ENCODE peak calls at places on chromosome 18, in eight cellular contexts. P, A, V, E, H, I, G and F are unnamed samples.

GRCh38 chr18:12811191-12811950 is 72.7 kb downstream of the PTPN2 start:
- DNase-seq in P (no peak), A (no peak), V (no peak), E (peak), H (no peak), I (no peak), G (peak), F (no peak)

GRCh38 chr18:24176727-24177416 is 38.0 kb downstream of the CABYR start:
- DNase-seq in P (peak), A (peak), V (peak), E (peak), H (peak), I (peak), G (peak), F (peak)

GRCh38 chr18:76687271-76688006 is 134.9 kb upstream of the ZNF236 start:
- DNase-seq in P (no peak), A (no peak), V (no peak), E (no peak), H (peak), I (no peak), G (peak), F (no peak)

GRCh38 chr18:77749189-77749588 is 499.5 kb downstream of the GALR1 start:
- DNase-seq in P (no peak), A (no peak), V (peak), E (no peak), H (peak), I (peak), G (no peak), F (no peak)

GRCh38 chr18:79317718-79318117 is 78.0 kb upstream of the NFATC1 start:
- DNase-seq in P (no peak), A (no peak), V (no peak), E (no peak), H (no peak), I (peak), G (no peak), F (no peak)

GRCh38 chr18:23662309-23663263 is at the start of gene ANKRD29:
- DNase-seq in P (peak), A (peak), V (peak), E (peak), H (no peak), I (peak), G (peak), F (peak)

GRCh38 chr18:35516789-35517188 is 19.0 kb upstream of the INO80C start:
- DNase-seq in P (no peak), A (no peak), V (no peak), E (no peak), H (no peak), I (no peak), G (no peak), F (peak)

GRCh38 chr18:36162981-36163380 is 24.3 kb upstream of the MOCOS start:
- DNase-seq in P (no peak), A (no peak), V (no peak), E (no peak), H (no peak), I (no peak), G (no peak), F (no peak)

GRCh38 chr18:13418013-13418710 is 199.6 kb downstream of the LDLRAD4 start:
- DNase-seq in P (no peak), A (no peak), V (no peak), E (no peak), H (no peak), I (no peak), G (no peak), F (no peak)

GRCh38 chr18:45793295-45793965 is 32.0 kb upstream of the SIGLEC15 start:
- DNase-seq in P (no peak), A (no peak), V (no peak), E (peak), H (no peak), I (no peak), G (peak), F (peak)

GRCh38 chr18:44601447-44601846 is 79.2 kb upstream of the SETBP1 start:
- DNase-seq in P (no peak), A (no peak), V (no peak), E (peak), H (no peak), I (no peak), G (peak), F (peak)

GRCh38 chr18:51490417-51490816 is 292.9 kb upstream of the MEX3C start:
- DNase-seq in P (no peak), A (no peak), V (no peak), E (no peak), H (no peak), I (no peak), G (no peak), F (no peak)

GRCh38 chr18:68604256-68604655 is 110.7 kb downstream of the TMX3 start:
- DNase-seq in P (no peak), A (no peak), V (no peak), E (no peak), H (no peak), I (no peak), G (no peak), F (no peak)

GRCh38 chr18:7974200-7974874 is 407.2 kb downstream of the PTPRM start:
- DNase-seq in P (no peak), A (no peak), V (no peak), E (no peak), H (no peak), I (no peak), G (no peak), F (no peak)

GRCh38 chr18:50558157-50558556 is 1.7 kb upstream of the MAPK4 start:
- DNase-seq in P (no peak), A (no peak), V (no peak), E (no peak), H (no peak), I (no peak), G (no peak), F (no peak)

GRCh38 chr18:3368193-3368592 is 81.8 kb upstream of the TGIF1 start:
- DNase-seq in P (no peak), A (no peak), V (no peak), E (peak), H (no peak), I (no peak), G (peak), F (peak)

GRCh38 chr18:77102246-77103040 is 30.1 kb downstream of the MBP start:
- DNase-seq in P (no peak), A (no peak), V (no peak), E (peak), H (no peak), I (no peak), G (peak), F (peak)

GRCh38 chr18:10419420-10420103 is 34.9 kb upstream of the APCDD1 start:
- DNase-seq in P (no peak), A (no peak), V (no peak), E (peak), H (no peak), I (no peak), G (no peak), F (peak)

GRCh38 chr18:26421931-26422330 is 126.4 kb downstream of the KCTD1 start:
- DNase-seq in P (no peak), A (no peak), V (no peak), E (no peak), H (no peak), I (no peak), G (no peak), F (no peak)

GRCh38 chr18:73511751-73512525 is 635.7 kb downstream of the FBXO15 start:
- DNase-seq in P (no peak), A (no peak), V (no peak), E (peak), H (no peak), I (no peak), G (no peak), F (no peak)

GRCh38 chr18:76722224-76723061 is 99.9 kb upstream of the ZNF236 start:
- DNase-seq in P (no peak), A (no peak), V (no peak), E (no peak), H (no peak), I (no peak), G (no peak), F (no peak)